ENCODE peak calls at places on chromosomes 3 and 15, in five cellular contexts. E, A, R, I and K are unnamed samples.

GRCh38 chr3:84959470-84960380 is 936 bp downstream of the CADM2 start:
- DNase-seq in E (no peak), A (no peak), R (no peak), I (peak), K (no peak)

GRCh38 chr15:77375133-77375532 is 44.8 kb downstream of the PEAK1 start:
- DNase-seq in E (no peak), A (no peak), R (no peak), I (no peak), K (no peak)

GRCh38 chr3:37607604-37608003 is 254.1 kb upstream of the CTDSPL start:
- DNase-seq in E (no peak), A (no peak), R (no peak), I (no peak), K (no peak)

GRCh38 chr3:178304758-178305157 is 231.5 kb upstream of the KCNMB2 start:
- DNase-seq in E (no peak), A (peak), R (no peak), I (no peak), K (peak)

GRCh38 chr3:107216711-107217110 is 160.5 kb upstream of the CCDC54 start:
- DNase-seq in E (no peak), A (peak), R (no peak), I (peak), K (no peak)

GRCh38 chr3:32249184-32249782 is 10.8 kb downstream of the CMTM8 start:
- DNase-seq in E (no peak), A (peak), R (no peak), I (no peak), K (peak)

GRCh38 chr15:97691799-97692198 is 268.7 kb upstream of the ARRDC4 start:
- DNase-seq in E (no peak), A (no peak), R (no peak), I (peak), K (no peak)

GRCh38 chr3:4904801-4905695 is 74.2 kb upstream of the BHLHE40 start:
- DNase-seq in E (no peak), A (no peak), R (no peak), I (no peak), K (no peak)

GRCh38 chr15:67018026-67018425 is 47.4 kb upstream of the SMAD3 start:
- DNase-seq in E (no peak), A (no peak), R (no peak), I (no peak), K (no peak)

GRCh38 chr3:123390865-123391613 is 57.9 kb downstream of the ADCY5 start:
- DNase-seq in E (no peak), A (no peak), R (no peak), I (no peak), K (no peak)

GRCh38 chr15:93109370-93110105 is 20.5 kb upstream of the RGMA start:
- DNase-seq in E (no peak), A (no peak), R (no peak), I (peak), K (no peak)

GRCh38 chr3:158104346-158105020 is 1.7 kb downstream of the SHOX2 start:
- DNase-seq in E (no peak), A (no peak), R (no peak), I (no peak), K (no peak)

GRCh38 chr3:36707623-36708409 is 56.5 kb downstream of the DCLK3 start:
- DNase-seq in E (no peak), A (no peak), R (no peak), I (no peak), K (no peak)

GRCh38 chr15:52289629-52290081 is 5.9 kb downstream of the MYO5C start:
- DNase-seq in E (no peak), A (no peak), R (peak), I (no peak), K (no peak)

GRCh38 chr15:40096094-40096876 is 12.4 kb downstream of the BMF start:
- DNase-seq in E (no peak), A (no peak), R (no peak), I (no peak), K (no peak)

GRCh38 chr3:151345854-151346253 is 16.5 kb upstream of the P2RY13 start:
- DNase-seq in E (no peak), A (peak), R (no peak), I (peak), K (no peak)

GRCh38 chr3:155131104-155131503 is 51.0 kb downstream of the MME start:
- DNase-seq in E (no peak), A (no peak), R (no peak), I (peak), K (peak)

GRCh38 chr3:58188921-58189451 is 21.8 kb downstream of the DNASE1L3 start:
- DNase-seq in E (peak), A (no peak), R (no peak), I (no peak), K (no peak)

GRCh38 chr3:127831723-127832172 is 9.4 kb upstream of the MGLL start:
- DNase-seq in E (peak), A (no peak), R (peak), I (no peak), K (no peak)

GRCh38 chr3:85228966-85229365 is 270.2 kb downstream of the CADM2 start:
- DNase-seq in E (no peak), A (no peak), R (no peak), I (no peak), K (no peak)

GRCh38 chr3:68866157-68866556 is 66.2 kb downstream of the TAFA4 start:
- DNase-seq in E (no peak), A (no peak), R (no peak), I (no peak), K (no peak)

GRCh38 chr3:169505577-169506155 is 157.8 kb downstream of the MECOM start:
- DNase-seq in E (no peak), A (no peak), R (no peak), I (no peak), K (no peak)

GRCh38 chr3:140242818-140243276 is 307.9 kb downstream of the CLSTN2 start:
- DNase-seq in E (peak), A (peak), R (no peak), I (no peak), K (peak)

GRCh38 chr3:162992741-162993140 is 1496.1 kb downstream of the OTOL1 start:
- DNase-seq in E (no peak), A (no peak), R (no peak), I (no peak), K (no peak)

GRCh38 chr3:189712906-189713483 is 81.8 kb downstream of the TP63 start:
- DNase-seq in E (no peak), A (no peak), R (no peak), I (peak), K (no peak)

GRCh38 chr15:73900129-73900712 is 26.0 kb upstream of the LOXL1 start:
- DNase-seq in E (no peak), A (peak), R (no peak), I (no peak), K (no peak)

GRCh38 chr15:41564286-41564959 is 5.4 kb downstream of the TYRO3 start:
- DNase-seq in E (no peak), A (no peak), R (no peak), I (peak), K (no peak)

GRCh38 chr15:63238796-63239195 is 38.6 kb upstream of the APH1B start:
- DNase-seq in E (no peak), A (peak), R (no peak), I (no peak), K (no peak)

GRCh38 chr3:41097896-41098496 is 101.3 kb upstream of the CTNNB1 start:
- DNase-seq in E (no peak), A (no peak), R (no peak), I (no peak), K (no peak)

GRCh38 chr3:120468635-120469295 is 18.0 kb upstream of the FSTL1 start:
- DNase-seq in E (no peak), A (no peak), R (no peak), I (no peak), K (no peak)

GRCh38 chr15:46815765-46816164 is 901.5 kb upstream of the SEMA6D start:
- DNase-seq in E (peak), A (no peak), R (no peak), I (peak), K (no peak)

GRCh38 chr15:56176996-56177395 is 66.7 kb downstream of the RFX7 start:
- DNase-seq in E (no peak), A (no peak), R (no peak), I (no peak), K (no peak)

GRCh38 chr3:69830147-69830546 is 90.9 kb downstream of the MITF start:
- DNase-seq in E (no peak), A (no peak), R (no peak), I (no peak), K (no peak)

GRCh38 chr3:117666316-117666715 is 956.7 kb downstream of the TUSC7 start:
- DNase-seq in E (no peak), A (no peak), R (no peak), I (no peak), K (no peak)

GRCh38 chr3:195263193-195263924 is 7.6 kb downstream of the XXYLT1 start:
- DNase-seq in E (no peak), A (no peak), R (no peak), I (no peak), K (no peak)

GRCh38 chr3:16521580-16521941 is 8.1 kb upstream of the RFTN1 start:
- DNase-seq in E (no peak), A (no peak), R (no peak), I (peak), K (no peak)

GRCh38 chr3:159775372-159775961 is 213.2 kb upstream of the IL12A start:
- DNase-seq in E (no peak), A (no peak), R (no peak), I (no peak), K (no peak)

GRCh38 chr3:16836505-16837237 is 48.1 kb upstream of the PLCL2 start:
- DNase-seq in E (no peak), A (peak), R (no peak), I (no peak), K (no peak)

GRCh38 chr3:9806688-9807589 is 3.1 kb upstream of the TTLL3 start:
- DNase-seq in E (peak), A (no peak), R (no peak), I (no peak), K (no peak)

GRCh38 chr3:53229606-53230005 is 26.2 kb downstream of the TKT start:
- DNase-seq in E (no peak), A (no peak), R (no peak), I (no peak), K (no peak)

GRCh38 chr3:67700596-67700995 is 46.2 kb upstream of the SUCLG2 start:
- DNase-seq in E (no peak), A (no peak), R (no peak), I (no peak), K (no peak)

GRCh38 chr3:67704322-67704721 is 49.9 kb upstream of the SUCLG2 start:
- DNase-seq in E (no peak), A (no peak), R (no peak), I (no peak), K (no peak)

GRCh38 chr3:67699877-67700276 is 45.5 kb upstream of the SUCLG2 start:
- DNase-seq in E (no peak), A (no peak), R (no peak), I (no peak), K (no peak)
- H3K4me3 ChIP-seq in E (no peak), A (no peak), R (no peak), I (no peak), K (no peak)

DNA sequence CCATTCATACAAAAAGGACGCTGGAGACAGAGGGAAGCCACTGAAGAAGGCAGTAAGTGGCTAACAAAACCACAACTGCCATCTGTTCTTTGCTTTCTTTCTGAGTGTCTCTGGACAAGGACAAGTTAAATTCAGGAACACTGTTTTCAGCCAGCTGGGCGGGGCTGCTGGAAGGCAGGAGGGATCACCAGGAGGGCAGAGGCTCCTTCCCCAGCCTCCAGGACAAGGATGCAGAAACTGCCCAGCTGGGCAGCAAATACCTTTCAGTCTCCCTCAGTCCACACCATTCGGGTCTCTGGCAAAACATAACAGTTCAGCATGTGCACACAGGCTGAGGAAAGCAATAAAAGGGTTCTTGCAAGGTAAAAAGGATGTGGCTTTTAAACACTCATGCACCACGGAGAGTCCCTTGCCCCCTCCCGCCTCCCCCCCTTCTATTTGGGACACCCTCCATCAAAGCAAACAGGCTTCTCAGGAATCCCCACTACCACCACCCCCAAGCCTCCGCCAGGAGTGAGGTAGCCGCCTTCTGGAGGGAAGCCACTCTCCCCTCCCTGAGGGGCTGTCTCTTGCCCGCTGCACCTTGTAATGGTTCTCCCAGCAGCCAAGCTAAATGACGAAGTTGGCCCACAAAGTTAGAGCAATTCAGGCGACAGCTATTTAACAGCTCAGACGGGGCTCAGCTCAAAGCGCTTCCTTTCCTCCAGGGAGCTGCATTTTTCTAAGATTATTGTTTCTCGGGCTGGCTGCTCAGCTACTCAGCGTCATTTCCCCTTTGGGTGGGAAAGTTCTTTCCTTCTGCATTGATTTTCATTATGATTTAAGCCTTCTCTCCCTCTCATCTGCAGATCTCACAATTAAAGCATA is 3.8 kb downstream of the HEG1 start:
- DNase-seq in E (no peak), A (peak), R (no peak), I (no peak), K (no peak)
- H3K4me3 ChIP-seq in E (no peak), A (peak), R (no peak), I (no peak), K (peak)

DNA sequence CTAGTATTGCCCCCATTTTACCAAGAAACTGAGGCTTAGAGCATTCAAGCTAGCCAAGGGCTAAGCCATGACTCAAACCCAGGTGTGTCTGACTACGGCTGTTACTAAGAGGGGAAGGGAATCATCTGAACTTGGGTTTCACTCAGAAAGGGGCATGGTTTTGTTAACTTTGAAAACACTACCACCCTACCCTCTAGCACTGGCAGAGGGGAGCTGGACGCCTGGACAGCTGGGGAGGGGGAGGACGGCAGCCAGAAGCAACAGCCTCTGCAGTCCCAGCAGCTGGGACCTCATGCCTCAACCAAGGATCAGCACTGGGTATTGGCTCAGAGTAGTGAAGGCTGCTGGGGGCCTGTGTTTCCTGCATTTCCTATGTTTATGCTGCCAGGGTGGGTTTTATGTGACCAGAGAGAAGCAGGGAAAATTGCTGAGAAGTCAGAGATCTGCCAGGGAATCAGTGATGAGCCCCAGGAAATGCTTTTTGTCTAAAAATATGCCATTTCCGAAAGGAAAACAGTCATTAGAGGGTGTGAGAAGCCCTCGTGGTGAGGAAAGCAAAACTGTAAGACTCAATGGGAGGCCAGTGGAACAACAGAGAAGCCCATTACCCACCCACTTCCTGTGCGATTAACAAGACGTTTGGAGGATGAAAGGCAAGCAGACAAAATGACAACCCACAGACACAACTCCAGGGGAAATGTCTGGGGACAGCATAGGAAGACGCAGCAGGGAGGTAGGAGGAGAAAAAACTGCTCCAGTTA is 41.2 kb downstream of the LIPC start:
- DNase-seq in E (no peak), A (no peak), R (no peak), I (no peak), K (no peak)
- H3K4me3 ChIP-seq in E (no peak), A (no peak), R (no peak), I (no peak), K (no peak)

GRCh38 chr3:47161983-47162694 is 1.8 kb downstream of the SETD2 start:
- DNase-seq in E (no peak), A (no peak), R (no peak), I (no peak), K (no peak)

GRCh38 chr3:47158208-47158607 is 5.7 kb downstream of the SETD2 start:
- DNase-seq in E (no peak), A (no peak), R (no peak), I (no peak), K (no peak)

GRCh38 chr3:47156418-47156817 is 7.5 kb downstream of the SETD2 start:
- DNase-seq in E (no peak), A (no peak), R (no peak), I (no peak), K (no peak)

GRCh38 chr3:47159820-47160219 is 4.1 kb downstream of the SETD2 start:
- DNase-seq in E (no peak), A (no peak), R (no peak), I (no peak), K (no peak)

DNA sequence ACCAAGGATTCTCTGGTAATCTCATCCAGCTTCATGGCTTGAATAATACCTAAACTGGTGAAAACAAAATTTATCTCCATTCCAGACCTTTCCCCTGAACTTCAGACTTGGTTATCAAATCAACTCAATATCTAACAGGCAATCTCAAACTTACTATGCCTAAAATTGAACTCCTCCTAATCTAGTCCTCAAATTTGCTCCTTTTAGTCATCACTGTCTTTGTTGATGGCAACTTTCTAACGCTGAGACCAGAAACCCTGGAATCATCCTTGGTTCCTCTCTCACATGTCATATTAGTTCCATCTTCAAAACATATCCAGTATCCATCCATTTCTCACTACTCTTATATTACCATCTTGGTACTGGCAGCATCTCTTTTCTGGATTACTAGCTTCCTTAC is 4.8 kb downstream of the SETD2 start:
- DNase-seq in E (no peak), A (no peak), R (no peak), I (no peak), K (no peak)
- H3K4me3 ChIP-seq in E (no peak), A (no peak), R (no peak), I (no peak), K (no peak)

DNA sequence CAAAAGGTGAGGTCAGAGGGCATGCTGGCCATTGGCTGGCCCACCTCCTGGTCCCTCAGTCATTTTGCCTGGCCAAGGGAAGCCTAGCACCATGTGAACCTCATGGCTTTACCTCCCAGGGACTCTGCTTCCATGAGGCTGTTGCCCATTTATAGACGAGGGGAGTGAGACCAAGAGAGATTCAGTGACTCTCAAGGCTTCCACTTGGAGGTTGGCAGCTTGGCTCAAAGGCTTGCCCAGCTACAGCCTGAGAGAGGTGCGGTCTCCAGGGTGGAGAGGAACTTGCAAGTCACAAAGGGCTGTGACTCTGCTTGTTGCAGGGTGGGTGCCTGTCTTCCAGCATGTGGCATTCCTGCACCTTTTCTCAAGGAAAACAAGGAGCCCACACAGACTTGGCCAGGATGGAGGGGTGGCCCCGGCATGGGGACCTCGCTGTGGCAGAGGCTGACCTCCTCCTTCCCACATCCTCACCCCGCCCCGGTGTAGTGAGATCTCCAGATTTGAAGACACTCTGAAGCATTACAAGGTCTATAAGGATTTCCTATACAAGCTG is 24.5 kb downstream of the CFAP100 start:
- DNase-seq in E (no peak), A (no peak), R (no peak), I (no peak), K (no peak)
- H3K4me3 ChIP-seq in E (no peak), A (no peak), R (no peak), I (no peak), K (no peak)